ENCODE peak calls at places on chromosomes 11 and 22, in ten cellular contexts. N is stimulated activated CD4-positive, alpha-beta T cell treated with anti-CD3 and anti-CD28 coated beads, Interleukin-1b, Interleukin-23, amount 100 ng/mL, for 24 hours; J is neural progenitor cell; V is activated naive CD8-positive, alpha-beta T cell treated with anti-CD3 and anti-CD28 coated beads, Interleukin-2, amount 50 U/mL, for 24 hours; M is NCI-H1417 treated with DMSO at 0.1 percent for 48 hours; O is breast epithelium; S is NCI-H510A treated with DMSO at 0.1 percent for 48 hours; X is activated T-cell treated with anti-CD3 and anti-CD28 coated beads for 4 hours; U is non-pigmented ciliary epithelial cell; G is caudate nucleus. L is an unnamed sample.

GRCh38 chr22:20438678-20439492 is 1.3 kb upstream of the SCARF2 start:
- DNase-seq in J (peak), O (no peak), G (no peak), X (no peak), M (no peak), S (no peak), N (no peak), V (no peak), U (no peak), L (no peak)

GRCh38 chr11:2248762-2249161 is 21.6 kb downstream of the ASCL2 start:
- DNase-seq in U (no peak), M (no peak), N (no peak), G (no peak), X (no peak), V (no peak), O (no peak), S (no peak), J (no peak), L (no peak)

GRCh38 chr22:26672590-26673468 is 15.4 kb downstream of the MIAT start:
- DNase-seq in N (peak), X (peak), M (no peak), G (peak), V (peak), U (peak), O (peak), S (peak), J (peak), L (peak)

GRCh38 chr22:23893957-23894709 is at the start of gene MIF:
- DNase-seq in J (peak), O (peak), V (peak), X (peak), S (peak), M (peak), G (peak), U (no peak), N (peak), L (peak)

GRCh38 chr11:76244311-76245061 is 38.2 kb upstream of the WNT11 start:
- DNase-seq in N (no peak), U (no peak), O (no peak), X (no peak), S (peak), J (no peak), G (no peak), M (no peak), V (no peak), L (no peak)

GRCh38 chr11:8363924-8364323 is 100.2 kb upstream of the LMO1 start:
- DNase-seq in N (no peak), M (no peak), J (no peak), X (no peak), O (no peak), G (no peak), U (no peak), S (no peak), V (no peak), L (no peak)

GRCh38 chr11:44047931-44048431 is at the start of gene ACCSL:
- DNase-seq in G (peak), M (no peak), S (no peak), J (no peak), N (no peak), X (no peak), U (no peak), O (no peak), V (no peak), L (no peak)

GRCh38 chr11:108498816-108499408 is 728 bp upstream of the POGLUT3 start:
- DNase-seq in V (no peak), O (no peak), X (no peak), U (no peak), G (no peak), J (no peak), N (no peak), S (no peak), M (no peak), L (no peak)

GRCh38 chr11:63939351-63939920 is 634 bp downstream of the NAA40 start:
- DNase-seq in U (no peak), O (no peak), S (peak), M (no peak), X (no peak), G (peak), N (no peak), V (no peak), J (no peak), L (no peak)

GRCh38 chr11:62402226-62402625 is 16.6 kb upstream of the SCGB1A1 start:
- DNase-seq in G (peak), U (no peak), X (peak), V (peak), M (no peak), O (peak), J (no peak), N (peak), S (no peak), L (no peak)

GRCh38 chr22:35638408-35638807 is 9.8 kb upstream of the APOL6 start:
- DNase-seq in J (peak), V (no peak), U (no peak), M (no peak), X (no peak), O (peak), G (no peak), S (no peak), N (no peak), L (no peak)

GRCh38 chr11:15987044-15987443 is 369.3 kb downstream of the SOX6 start:
- DNase-seq in J (no peak), M (no peak), O (no peak), X (no peak), G (no peak), V (no peak), N (no peak), U (no peak), S (peak), L (no peak)

GRCh38 chr11:67010296-67010905 is 12.5 kb upstream of the SYT12 start:
- DNase-seq in M (no peak), N (no peak), O (no peak), S (no peak), V (no peak), J (no peak), G (no peak), X (no peak), U (no peak), L (no peak)

GRCh38 chr22:44698531-44699421 is 3.2 kb upstream of the PRR5 start:
- DNase-seq in S (no peak), J (peak), M (no peak), N (no peak), G (no peak), U (no peak), X (no peak), O (no peak), V (no peak), L (peak)

GRCh38 chr22:30701872-30702271 is 7.2 kb downstream of the OSBP2 start:
- DNase-seq in V (no peak), X (no peak), N (no peak), S (no peak), G (peak), M (no peak), O (no peak), J (no peak), U (no peak), L (no peak)

L was measured in kidney epithelial cell.